ENCODE peak calls at places on chromosomes 13 and 19, in eight cellular contexts. Q, Y, W, N, P, J, H and S are unnamed samples.

GRCh38 chr19:38676023-38676877 is 28.8 kb downstream of the ACTN4 start:
- DNase-seq in Q (no peak), Y (no peak), W (no peak), N (no peak), P (peak), J (no peak), H (no peak), S (no peak)

GRCh38 chr13:72043361-72043760 is 176.4 kb upstream of the DACH1 start:
- DNase-seq in Q (no peak), Y (no peak), W (no peak), N (no peak), P (no peak), J (no peak), H (no peak), S (no peak)

GRCh38 chr19:58361900-58362271 is 665 bp downstream of the ZNF497 start:
- DNase-seq in Q (peak), Y (peak), W (no peak), N (peak), P (peak), J (no peak), H (peak), S (peak)

GRCh38 chr19:39765091-39766076 is 13.3 kb upstream of the LEUTX start:
- DNase-seq in Q (no peak), Y (no peak), W (no peak), N (peak), P (peak), J (peak), H (no peak), S (no peak)

GRCh38 chr13:66673401-66673800 is 556.7 kb downstream of the PCDH9 start:
- DNase-seq in Q (no peak), Y (no peak), W (no peak), N (no peak), P (peak), J (no peak), H (no peak), S (no peak)

GRCh38 chr19:7595466-7596133 is at the start of gene CAMSAP3:
- DNase-seq in Q (peak), Y (no peak), W (no peak), N (peak), P (no peak), J (peak), H (peak), S (peak)

GRCh38 chr19:2611483-2612464 is 90.7 kb downstream of the GNG7 start:
- DNase-seq in Q (no peak), Y (no peak), W (no peak), N (peak), P (no peak), J (no peak), H (no peak), S (no peak)

GRCh38 chr19:28578208-28578607 is 634.7 kb downstream of the UQCRFS1 start:
- DNase-seq in Q (no peak), Y (no peak), W (no peak), N (no peak), P (no peak), J (no peak), H (no peak), S (no peak)

GRCh38 chr19:54136086-54136863 is 1.3 kb upstream of the CNOT3 start:
- DNase-seq in Q (no peak), Y (no peak), W (no peak), N (peak), P (no peak), J (no peak), H (no peak), S (no peak)

GRCh38 chr13:112622375-112622774 is 34.4 kb upstream of the TUBGCP3 start:
- DNase-seq in Q (no peak), Y (no peak), W (no peak), N (no peak), P (no peak), J (no peak), H (no peak), S (no peak)

GRCh38 chr19:34363930-34364329 is 1.1 kb upstream of the GPI start:
- DNase-seq in Q (no peak), Y (no peak), W (no peak), N (no peak), P (no peak), J (no peak), H (no peak), S (no peak)

GRCh38 chr13:50357586-50358118 is 342.4 kb downstream of the KCNRG start:
- DNase-seq in Q (no peak), Y (no peak), W (no peak), N (no peak), P (peak), J (no peak), H (no peak), S (no peak)